ENCODE peak calls at places on chromosomes 5 and 9, in four cellular contexts. L is AG04450, O is GM06990, V is heart left ventricle. Y is an unnamed sample.

GRCh38 chr9:137156567-137157375 is 13.1 kb downstream of the LRRC26 start:
- DNase-seq in O (peak), V (peak), L (no peak), Y (no peak)

GRCh38 chr5:153357493-153358112 is 132.9 kb upstream of the GRIA1 start:
- DNase-seq in V (no peak), O (no peak), L (no peak), Y (no peak)

GRCh38 chr9:88198346-88198807 is 60.1 kb upstream of the SPATA31C2 start:
- DNase-seq in L (peak), O (no peak), V (no peak), Y (no peak)

GRCh38 chr5:54135042-54135441 is 175.3 kb downstream of the ARL15 start:
- DNase-seq in O (no peak), L (no peak), V (no peak), Y (no peak)

GRCh38 chr9:122392714-122393113 is 21.9 kb downstream of the PTGS1 start:
- DNase-seq in O (no peak), L (no peak), V (no peak), Y (no peak)

GRCh38 chr5:170896779-170897178 is 35.0 kb downstream of the RANBP17 start:
- DNase-seq in O (no peak), L (no peak), V (no peak), Y (peak)

GRCh38 chr5:119397518-119398380 is 41.9 kb downstream of the TNFAIP8 start:
- DNase-seq in O (peak), L (no peak), V (no peak), Y (no peak)

GRCh38 chr5:180785151-180785781 is 17.3 kb downstream of the MGAT1 start:
- DNase-seq in O (no peak), V (no peak), L (peak), Y (no peak)

GRCh38 chr5:14218480-14218879 is 75.3 kb downstream of the TRIO start:
- DNase-seq in O (no peak), L (no peak), V (no peak), Y (no peak)

GRCh38 chr9:137365552-137366444 is 57.2 kb downstream of the EXD3 start:
- DNase-seq in O (no peak), L (no peak), V (no peak), Y (no peak)

GRCh38 chr5:337565-338130 is 16.1 kb downstream of the AHRR start:
- DNase-seq in O (no peak), V (no peak), L (no peak), Y (no peak)

GRCh38 chr5:20166496-20166895 is 178.5 kb upstream of the CDH18 start:
- DNase-seq in O (no peak), L (no peak), V (no peak), Y (no peak)

GRCh38 chr9:2889023-2889422 is 45.1 kb upstream of the PUM3 start:
- DNase-seq in V (no peak), O (no peak), L (no peak), Y (no peak)

GRCh38 chr5:64206653-64207052 is 41.0 kb downstream of the RNF180 start:
- DNase-seq in V (no peak), O (no peak), L (no peak), Y (no peak)

GRCh38 chr5:10695055-10695649 is 65.9 kb downstream of the DAP start:
- DNase-seq in O (peak), L (no peak), V (peak), Y (peak)

GRCh38 chr5:28249771-28250415 is 1211.5 kb upstream of the CDH9 start:
- DNase-seq in V (no peak), L (no peak), O (no peak), Y (no peak)

GRCh38 chr5:73448451-73449136 is at the start of gene FOXD1:
- DNase-seq in L (peak), O (peak), V (peak), Y (peak)

GRCh38 chr5:122882836-122883235 is 37.4 kb downstream of the SNX24 start:
- DNase-seq in L (no peak), V (no peak), O (no peak), Y (no peak)

GRCh38 chr9:17800397-17800796 is 221.5 kb downstream of the SH3GL2 start:
- DNase-seq in L (no peak), V (no peak), O (no peak), Y (no peak)

GRCh38 chr9:105860526-105860925 is 166.2 kb downstream of the TMEM38B start:
- DNase-seq in O (no peak), V (no peak), L (no peak), Y (no peak)

GRCh38 chr9:9112001-9112725 is 1312.6 kb upstream of the DMAC1 start:
- DNase-seq in L (no peak), O (no peak), V (no peak), Y (no peak)

GRCh38 chr5:159051431-159052281 is 48.1 kb downstream of the EBF1 start:
- DNase-seq in O (peak), L (no peak), V (peak), Y (peak)

GRCh38 chr5:149822310-149822709 is 92.2 kb downstream of the PPARGC1B start:
- DNase-seq in L (no peak), O (no peak), V (peak), Y (no peak)

GRCh38 chr5:68027519-68027918 is 188.0 kb upstream of the PIK3R1 start:
- DNase-seq in L (peak), O (no peak), V (no peak), Y (no peak)

GRCh38 chr9:5791870-5792269 is 41.0 kb downstream of the ERMP1 start:
- DNase-seq in L (no peak), O (no peak), V (no peak), Y (no peak)

GRCh38 chr5:77316871-77317661 is 106.6 kb downstream of the PDE8B start:
- DNase-seq in O (no peak), L (no peak), V (no peak), Y (no peak)

GRCh38 chr5:144979516-144980264 is 809.0 kb downstream of the KCTD16 start:
- DNase-seq in L (no peak), O (no peak), V (no peak), Y (no peak)

GRCh38 chr9:128684325-128685021 is 4.5 kb upstream of the SET start:
- DNase-seq in V (peak), L (no peak), O (peak), Y (peak)

GRCh38 chr5:133769842-133770241 is 157.5 kb upstream of the FSTL4 start:
- DNase-seq in O (no peak), V (no peak), L (no peak), Y (no peak)

GRCh38 chr9:129307227-129307970 is 129.3 kb upstream of the IER5L start:
- DNase-seq in L (no peak), V (no peak), O (no peak), Y (no peak)

GRCh38 chr9:83445703-83446102 is 92.5 kb downstream of the FRMD3 start:
- DNase-seq in V (no peak), L (no peak), O (no peak), Y (no peak)

GRCh38 chr5:158658439-158659230 is 441.1 kb downstream of the EBF1 start:
- DNase-seq in L (no peak), O (no peak), V (no peak), Y (no peak)

GRCh38 chr5:29944327-29944726 is 1249.2 kb upstream of the CDH6 start:
- DNase-seq in V (no peak), L (no peak), O (no peak), Y (no peak)

GRCh38 chr5:29942089-29942488 is 1251.4 kb upstream of the CDH6 start:
- DNase-seq in O (no peak), V (no peak), L (no peak), Y (no peak)

DNA sequence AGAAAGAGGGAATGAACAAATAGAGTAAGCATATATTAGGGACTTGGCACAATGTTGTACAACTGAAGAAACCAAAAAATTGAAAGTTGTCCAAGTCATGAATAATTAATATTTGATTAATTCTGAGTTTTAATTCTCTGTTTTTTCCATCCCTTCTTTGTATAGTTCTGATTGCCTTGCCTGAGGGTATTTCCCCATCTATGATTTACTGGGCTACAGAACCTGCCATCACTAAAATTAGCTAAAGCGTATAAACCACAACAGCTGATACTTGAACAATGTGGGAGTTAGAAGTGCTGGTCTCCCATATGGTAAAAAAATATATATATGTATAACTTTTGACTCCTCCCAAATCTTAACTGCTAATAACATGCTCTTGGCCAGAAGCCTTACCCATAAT is 1253.5 kb upstream of the CDH6 start:
- DNase-seq in L (no peak), V (no peak), O (no peak), Y (no peak)
- H3K4me3 ChIP-seq in L (no peak), V (no peak), O (no peak), Y (no peak)

GRCh38 chr9:135087899-135088347 is 455 bp downstream of the OLFM1 start:
- DNase-seq in L (no peak), O (no peak), V (no peak), Y (no peak)
- H3K4me3 ChIP-seq in L (no peak), O (no peak), V (peak), Y (peak)

DNA sequence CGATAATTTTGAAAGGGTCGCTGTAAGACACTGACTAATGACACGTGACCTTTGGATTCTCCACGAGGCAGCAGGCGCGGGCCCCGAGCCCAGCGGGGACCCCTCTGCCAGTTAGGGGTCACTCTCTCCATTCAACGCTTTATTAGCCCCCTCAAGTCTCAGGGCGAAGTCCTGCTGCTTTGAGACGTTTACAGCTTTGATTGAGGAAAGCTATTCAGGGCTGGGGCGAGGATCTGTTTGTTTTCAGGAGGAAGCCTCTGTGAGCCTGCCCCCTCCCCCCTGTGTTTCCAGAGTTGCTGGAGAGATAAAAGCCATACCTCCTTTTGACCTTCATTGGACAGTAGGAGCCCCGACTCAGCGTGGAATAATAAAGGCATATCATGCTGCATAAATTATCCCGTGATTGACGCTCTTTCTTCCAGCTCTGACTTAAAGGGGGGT is 31.4 kb upstream of the MSX2 start:
- DNase-seq in V (no peak), L (no peak), O (no peak), Y (no peak)
- H3K4me3 ChIP-seq in V (no peak), L (peak), O (no peak), Y (no peak)

DNA sequence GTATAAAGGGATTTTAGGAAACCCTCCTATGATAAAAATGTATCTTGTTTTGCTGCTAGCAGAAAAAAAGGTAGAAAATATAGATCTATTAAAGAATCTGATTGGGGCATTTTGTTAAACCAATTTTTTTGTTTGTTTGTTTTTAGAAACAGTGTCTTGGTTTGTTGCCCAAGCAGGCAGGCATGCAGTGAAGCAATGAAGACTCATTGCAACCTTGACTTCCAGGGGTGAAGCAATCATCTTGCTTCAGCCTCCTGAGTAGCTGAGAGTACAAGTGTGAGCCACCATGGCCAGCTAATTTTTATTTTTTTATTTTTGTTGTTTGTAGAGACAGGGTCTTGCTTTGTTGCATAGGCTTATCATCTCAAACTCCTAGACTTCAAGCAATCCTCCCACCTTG is 755.8 kb upstream of the EDIL3 start:
- DNase-seq in L (no peak), O (no peak), V (no peak), Y (no peak)
- H3K4me3 ChIP-seq in L (no peak), O (no peak), V (no peak), Y (no peak)

GRCh38 chr9:68895741-68896478 is 118.0 kb downstream of the PRKACG start:
- DNase-seq in V (no peak), L (no peak), O (peak), Y (no peak)
- H3K4me3 ChIP-seq in V (no peak), L (no peak), O (peak), Y (no peak)

DNA sequence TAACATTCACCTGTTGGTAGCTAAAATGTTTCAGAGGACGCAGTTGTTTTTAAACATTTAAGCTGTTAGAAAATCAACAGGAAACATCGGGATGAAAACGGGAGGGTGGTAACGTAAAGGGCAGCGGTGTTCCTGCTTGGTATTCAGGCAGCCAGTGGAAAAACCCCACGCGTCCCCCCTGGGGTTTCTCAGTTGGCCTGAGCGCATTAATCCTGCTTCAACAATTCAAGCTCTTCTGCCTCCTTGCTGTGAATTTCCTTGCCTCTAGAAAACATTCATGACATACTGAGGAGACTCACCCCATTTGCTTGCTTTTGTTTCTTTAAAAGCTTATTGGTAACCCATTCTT is 179.7 kb downstream of the YTHDC2 start:
- DNase-seq in L (no peak), O (no peak), V (no peak), Y (peak)
- H3K4me3 ChIP-seq in L (no peak), O (no peak), V (no peak), Y (no peak)

GRCh38 chr5:163712011-163712410 is 206.6 kb downstream of the MAT2B start:
- DNase-seq in L (no peak), O (no peak), V (no peak), Y (no peak)

GRCh38 chr5:163705983-163706771 is 200.8 kb downstream of the MAT2B start:
- DNase-seq in O (no peak), V (no peak), L (peak), Y (no peak)
- H3K4me3 ChIP-seq in O (no peak), V (no peak), L (no peak), Y (no peak)

GRCh38 chr9:130433168-130433946 is 11.4 kb upstream of the ASS1 start:
- DNase-seq in O (peak), V (peak), L (no peak), Y (peak)
- H3K4me3 ChIP-seq in O (no peak), V (peak), L (peak), Y (peak)